ENCODE peak calls at places on chromosomes 6 and 20, in seven cellular contexts. A, O, S, D, V, M and T are unnamed samples.

GRCh38 chr20:3431109-3431508 is 23.6 kb upstream of the DNAAF9 start:
- DNase-seq in V (no peak), M (no peak), S (no peak), D (no peak), O (no peak), A (no peak), T (no peak)

GRCh38 chr6:165218816-165219215 is 90.6 kb downstream of the C6orf118 start:
- DNase-seq in A (no peak), S (no peak), V (no peak), O (peak), M (peak), D (no peak), T (no peak)

GRCh38 chr20:58649288-58650180 is 1.5 kb upstream of the STX16 start:
- DNase-seq in V (no peak), M (no peak), S (no peak), O (no peak), A (no peak), D (no peak), T (no peak)

GRCh38 chr20:47795214-47795667 is 10.0 kb upstream of the SULF2 start:
- DNase-seq in V (no peak), S (peak), O (peak), A (no peak), D (no peak), M (peak), T (no peak)

GRCh38 chr6:115969930-115970273 is 90.8 kb downstream of the FRK start:
- DNase-seq in D (no peak), A (no peak), O (no peak), S (no peak), V (no peak), M (no peak), T (no peak)

GRCh38 chr6:116631379-116631990 is 15.2 kb downstream of the RSPH4A start:
- DNase-seq in S (no peak), A (no peak), M (no peak), V (no peak), O (no peak), D (no peak), T (no peak)

GRCh38 chr6:138818496-138819194 is 22.8 kb downstream of the ECT2L start:
- DNase-seq in D (no peak), S (no peak), A (no peak), V (no peak), O (no peak), M (no peak), T (no peak)

GRCh38 chr6:98841589-98842488 is 7.5 kb downstream of the POU3F2 start:
- DNase-seq in M (no peak), A (no peak), S (no peak), V (no peak), O (no peak), D (no peak), T (no peak)

GRCh38 chr6:168370310-168370991 is 50.9 kb upstream of the DACT2 start:
- DNase-seq in S (peak), A (peak), M (no peak), V (peak), D (peak), O (peak), T (no peak)

GRCh38 chr6:56775498-56776166 is 132.9 kb upstream of the DST start:
- DNase-seq in V (no peak), O (no peak), D (no peak), S (no peak), A (no peak), M (no peak), T (no peak)

GRCh38 chr20:63241272-63241671 is 5.6 kb downstream of the BIRC7 start:
- DNase-seq in O (no peak), S (no peak), M (no peak), A (no peak), V (no peak), D (no peak), T (no peak)

GRCh38 chr20:38303908-38304379 is at the start of gene BPI:
- DNase-seq in S (no peak), V (no peak), M (no peak), O (no peak), D (no peak), A (no peak), T (no peak)

GRCh38 chr6:43052842-43053544 is 658 bp downstream of the CUL7 start:
- DNase-seq in A (no peak), D (no peak), V (no peak), S (no peak), O (peak), M (no peak), T (no peak)

GRCh38 chr6:125586074-125586473 is 163.4 kb upstream of the HEY2 start:
- DNase-seq in A (no peak), M (no peak), D (no peak), O (peak), S (no peak), V (no peak), T (no peak)

GRCh38 chr20:25237610-25238318 is 10.1 kb upstream of the PYGB start:
- DNase-seq in M (peak), D (no peak), A (no peak), S (peak), O (peak), V (no peak), T (no peak)

GRCh38 chr6:52416629-52417151 is 3.5 kb upstream of the EFHC1 start:
- DNase-seq in S (peak), V (no peak), O (peak), A (no peak), D (peak), M (no peak), T (no peak)

GRCh38 chr6:161481786-161482516 is 208.1 kb upstream of the AGPAT4 start:
- DNase-seq in S (no peak), V (no peak), A (no peak), O (no peak), D (no peak), M (peak), T (no peak)

GRCh38 chr6:65116326-65116725 is 590.7 kb downstream of the EYS start:
- DNase-seq in A (no peak), D (no peak), S (no peak), M (no peak), O (no peak), V (no peak), T (no peak)

GRCh38 chr6:138468320-138469015 is 30.8 kb downstream of the NHSL1 start:
- DNase-seq in A (no peak), D (no peak), V (no peak), S (no peak), O (peak), M (no peak), T (no peak)

GRCh38 chr20:63792866-63793265 is 38.2 kb downstream of the ZBTB46 start:
- DNase-seq in V (no peak), A (no peak), S (no peak), M (no peak), D (no peak), O (no peak), T (no peak)

GRCh38 chr6:31737315-31738047 is 1.2 kb upstream of the CLIC1 start:
- DNase-seq in V (no peak), M (no peak), D (no peak), A (no peak), O (no peak), S (peak), T (no peak)

GRCh38 chr6:167758309-167759023 is 68.2 kb upstream of the AFDN start:
- DNase-seq in D (no peak), A (no peak), V (no peak), S (no peak), O (no peak), M (no peak), T (no peak)

DNA sequence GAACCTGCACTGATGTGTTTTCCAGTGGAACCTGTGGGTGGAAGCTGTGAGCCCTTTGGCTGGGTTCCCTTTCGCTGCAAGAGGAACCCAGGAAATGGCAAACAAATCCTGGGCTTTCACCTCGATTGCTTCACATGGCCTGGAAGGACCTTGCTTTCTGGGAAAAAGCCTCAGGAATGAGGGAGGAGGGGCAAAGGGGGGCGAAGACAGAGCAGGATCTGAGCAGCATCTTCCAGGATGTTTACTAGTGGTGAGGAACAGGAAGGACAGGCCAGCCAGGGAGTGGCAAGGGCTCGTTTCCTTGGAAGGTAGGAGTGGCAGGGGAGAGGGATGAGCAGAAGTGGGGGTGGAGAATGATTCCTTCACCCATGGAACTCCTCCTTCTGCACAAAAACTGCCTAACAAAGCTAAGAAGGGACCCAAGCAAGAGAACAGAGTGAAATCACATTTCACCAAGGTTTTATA is 5.9 kb downstream of the SLC2A10 start:
- DNase-seq in S (peak), M (peak), O (peak), A (no peak), V (no peak), D (no peak), T (no peak)
- TF ChIP-seq CTCF in S (no peak), M (peak), O (peak), A (no peak), V (no peak), D (peak), T (no peak)

GRCh38 chr6:151009576-151009975 is 144.1 kb downstream of the MTHFD1L start:
- DNase-seq in S (no peak), A (no peak), M (no peak), D (no peak), O (no peak), V (no peak), T (no peak)
- TF ChIP-seq CTCF in S (no peak), A (no peak), M (no peak), D (no peak), O (no peak), V (no peak), T (no peak)

DNA sequence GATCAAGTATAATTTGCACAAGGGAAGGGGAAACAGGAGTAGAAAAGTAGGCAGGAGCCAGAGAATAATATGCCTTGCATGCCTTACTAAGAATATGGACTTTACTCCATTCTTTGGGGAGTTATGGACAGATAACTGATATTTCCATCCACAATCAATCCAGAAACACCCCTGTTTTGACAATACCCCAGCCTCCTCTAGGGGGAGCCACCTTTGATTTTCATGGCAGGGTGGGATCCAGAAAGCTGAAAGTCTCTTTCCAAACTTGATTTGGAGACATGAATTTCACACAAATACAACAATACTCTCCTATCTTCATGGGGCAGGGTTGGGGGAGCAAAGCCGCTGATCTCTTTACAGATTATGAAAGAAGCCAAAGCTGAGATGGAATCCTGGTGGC is 404.1 kb downstream of the FOXA2 start:
- DNase-seq in O (peak), A (no peak), M (no peak), V (no peak), D (peak), S (no peak), T (no peak)
- TF ChIP-seq CTCF in O (no peak), A (peak), M (peak), V (peak), D (peak), S (no peak), T (no peak)

GRCh38 chr6:54903884-54904283 is 57.3 kb downstream of the FAM83B start:
- DNase-seq in V (no peak), D (no peak), O (no peak), M (no peak), S (no peak), A (no peak), T (no peak)
- TF ChIP-seq CTCF in V (no peak), D (no peak), O (no peak), M (no peak), S (no peak), A (no peak), T (no peak)

GRCh38 chr6:46652232-46652602 is 401 bp downstream of the CYP39A1 start:
- DNase-seq in O (no peak), S (no peak), D (no peak), A (no peak), M (no peak), V (no peak), T (no peak)

GRCh38 chr6:46657642-46658041 is 4.9 kb downstream of the SLC25A27 start:
- DNase-seq in A (no peak), V (no peak), S (no peak), M (no peak), D (no peak), O (no peak), T (no peak)

GRCh38 chr6:46652603-46653438 is at the start of the genes CYP39A1 and SLC25A27:
- DNase-seq in D (peak), O (peak), A (peak), S (peak), M (peak), V (peak), T (peak)

GRCh38 chr6:46653439-46653942 is 716 bp downstream of the SLC25A27 start:
- DNase-seq in O (no peak), A (no peak), D (no peak), S (no peak), M (no peak), V (no peak), T (no peak)

GRCh38 chr6:46655803-46656202 is 3.0 kb downstream of the SLC25A27 start:
- DNase-seq in D (peak), M (no peak), A (no peak), V (peak), O (no peak), S (peak), T (no peak)
- TF ChIP-seq CTCF in D (peak), M (peak), A (no peak), V (peak), O (no peak), S (peak), T (peak)

GRCh38 chr6:36852481-36853147 is 13.4 kb upstream of the CPNE5 start:
- DNase-seq in D (no peak), M (peak), A (no peak), V (no peak), S (no peak), O (no peak), T (no peak)
- TF ChIP-seq CTCF in D (no peak), M (peak), A (no peak), V (no peak), S (no peak), O (no peak), T (no peak)

GRCh38 chr20:35878113-35878620 is 76.1 kb downstream of the SCAND1 start:
- DNase-seq in A (no peak), M (no peak), D (no peak), V (no peak), S (no peak), O (no peak), T (no peak)

GRCh38 chr20:35883341-35883777 is 70.9 kb downstream of the SCAND1 start:
- DNase-seq in O (no peak), V (no peak), S (no peak), D (no peak), A (no peak), M (no peak), T (no peak)

GRCh38 chr20:35884541-35884865 is 69.8 kb downstream of the SCAND1 start:
- DNase-seq in D (no peak), S (no peak), A (no peak), O (no peak), M (no peak), V (no peak), T (no peak)

GRCh38 chr20:35883778-35884540 is 70.3 kb downstream of the SCAND1 start:
- DNase-seq in M (peak), V (peak), A (peak), S (peak), O (peak), D (peak), T (peak)

DNA sequence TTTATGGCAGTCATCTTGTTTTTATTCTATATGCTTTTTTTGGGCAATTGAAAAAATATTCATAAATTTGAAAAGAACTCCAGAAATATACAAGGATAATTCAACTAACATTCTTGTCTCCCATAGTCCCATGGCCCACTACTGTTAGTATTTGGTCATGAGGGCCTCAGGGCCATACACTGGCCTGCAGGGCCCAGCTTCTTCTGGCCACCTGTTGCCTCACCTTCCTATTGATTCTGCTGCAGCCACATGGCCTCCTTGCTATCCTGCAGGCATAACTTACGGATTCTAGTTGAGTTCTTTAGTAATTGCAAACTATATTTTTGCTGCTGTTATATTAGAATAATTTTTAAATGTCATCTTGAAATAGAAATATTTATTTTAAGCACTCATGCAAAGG is 72.6 kb downstream of the SCAND1 start:
- DNase-seq in V (no peak), A (no peak), D (no peak), O (no peak), M (no peak), S (no peak), T (no peak)
- TF ChIP-seq CTCF in V (no peak), A (no peak), D (no peak), O (no peak), M (no peak), S (no peak), T (no peak)

GRCh38 chr6:12289655-12290489 is at the start of gene EDN1:
- DNase-seq in A (peak), M (peak), D (peak), V (peak), O (peak), S (peak), T (no peak)
- TF ChIP-seq CTCF in A (no peak), M (peak), D (peak), V (peak), O (peak), S (no peak), T (peak)